ENCODE peak calls at places on chromosomes 5 and 9, in four cellular contexts. One of them, this sample, is unnamed.

GRCh38 chr5:167845952-167846351 is 445.5 kb upstream of the WWC1 start:
- DNase-seq in stimulated activated CD8-positive, alpha-beta memory T cell treated with anti-CD3 and anti-CD28 coated beads, Interleukin-4, amount 100 ng/mL, for 1 hour: no peak
- DNase-seq in NCI-H524: no peak
- DNase-seq in sigmoid colon: no peak
- DNase-seq in this sample: no peak

GRCh38 chr9:7841831-7842230 is 42.3 kb upstream of the DMAC1 start:
- DNase-seq in stimulated activated CD8-positive, alpha-beta memory T cell treated with anti-CD3 and anti-CD28 coated beads, Interleukin-4, amount 100 ng/mL, for 1 hour: no peak
- DNase-seq in NCI-H524: no peak
- DNase-seq in sigmoid colon: no peak
- DNase-seq in this sample: no peak

GRCh38 chr5:135588299-135588698 is 9.5 kb upstream of the CXCL14 start:
- DNase-seq in stimulated activated CD8-positive, alpha-beta memory T cell treated with anti-CD3 and anti-CD28 coated beads, Interleukin-4, amount 100 ng/mL, for 1 hour: no peak
- DNase-seq in NCI-H524: no peak
- DNase-seq in sigmoid colon: no peak
- DNase-seq in this sample: no peak

GRCh38 chr5:167944121-167944858 is 347.2 kb upstream of the WWC1 start:
- DNase-seq in stimulated activated CD8-positive, alpha-beta memory T cell treated with anti-CD3 and anti-CD28 coated beads, Interleukin-4, amount 100 ng/mL, for 1 hour: no peak
- DNase-seq in NCI-H524: no peak
- DNase-seq in sigmoid colon: no peak
- DNase-seq in this sample: peak; percentile 61

GRCh38 chr9:129081388-129081889 is 528 bp downstream of the DOLPP1 start:
- DNase-seq in stimulated activated CD8-positive, alpha-beta memory T cell treated with anti-CD3 and anti-CD28 coated beads, Interleukin-4, amount 100 ng/mL, for 1 hour: no peak
- DNase-seq in NCI-H524: peak; percentile 47
- DNase-seq in sigmoid colon: no peak
- DNase-seq in this sample: no peak

GRCh38 chr9:136570191-136570845 is 24.5 kb upstream of the NOTCH1 start:
- DNase-seq in stimulated activated CD8-positive, alpha-beta memory T cell treated with anti-CD3 and anti-CD28 coated beads, Interleukin-4, amount 100 ng/mL, for 1 hour: no peak
- DNase-seq in NCI-H524: no peak
- DNase-seq in sigmoid colon: no peak
- DNase-seq in this sample: no peak

GRCh38 chr5:168578506-168579205 is 512 bp downstream of the PANK3 start:
- DNase-seq in stimulated activated CD8-positive, alpha-beta memory T cell treated with anti-CD3 and anti-CD28 coated beads, Interleukin-4, amount 100 ng/mL, for 1 hour: no peak
- DNase-seq in NCI-H524: peak; percentile 71
- DNase-seq in sigmoid colon: peak; percentile 63
- DNase-seq in this sample: peak; percentile 72

GRCh38 chr5:176866913-176867312 is 32.2 kb downstream of the HK3 start:
- DNase-seq in stimulated activated CD8-positive, alpha-beta memory T cell treated with anti-CD3 and anti-CD28 coated beads, Interleukin-4, amount 100 ng/mL, for 1 hour: no peak
- DNase-seq in NCI-H524: no peak
- DNase-seq in sigmoid colon: no peak
- DNase-seq in this sample: no peak

GRCh38 chr9:129139233-129139992 is 28.2 kb downstream of the PTPA start:
- DNase-seq in stimulated activated CD8-positive, alpha-beta memory T cell treated with anti-CD3 and anti-CD28 coated beads, Interleukin-4, amount 100 ng/mL, for 1 hour: peak; percentile 56
- DNase-seq in NCI-H524: peak; percentile 87
- DNase-seq in sigmoid colon: peak; percentile 90
- DNase-seq in this sample: peak; percentile 83

GRCh38 chr5:1465117-1465516 is 19.9 kb upstream of the SLC6A3 start:
- DNase-seq in stimulated activated CD8-positive, alpha-beta memory T cell treated with anti-CD3 and anti-CD28 coated beads, Interleukin-4, amount 100 ng/mL, for 1 hour: no peak
- DNase-seq in NCI-H524: no peak
- DNase-seq in sigmoid colon: no peak
- DNase-seq in this sample: no peak

GRCh38 chr5:61916621-61917620 is 389.1 kb upstream of the KIF2A start:
- DNase-seq in stimulated activated CD8-positive, alpha-beta memory T cell treated with anti-CD3 and anti-CD28 coated beads, Interleukin-4, amount 100 ng/mL, for 1 hour: no peak
- DNase-seq in NCI-H524: peak; percentile 92
- DNase-seq in sigmoid colon: no peak
- DNase-seq in this sample: no peak

GRCh38 chr5:98635631-98636030 is 137.8 kb upstream of the RGMB start:
- DNase-seq in stimulated activated CD8-positive, alpha-beta memory T cell treated with anti-CD3 and anti-CD28 coated beads, Interleukin-4, amount 100 ng/mL, for 1 hour: no peak
- DNase-seq in NCI-H524: no peak
- DNase-seq in sigmoid colon: no peak
- DNase-seq in this sample: peak; percentile 7

GRCh38 chr5:71013575-71013974 is 11.6 kb downstream of the NAIP start:
- DNase-seq in stimulated activated CD8-positive, alpha-beta memory T cell treated with anti-CD3 and anti-CD28 coated beads, Interleukin-4, amount 100 ng/mL, for 1 hour: no peak
- DNase-seq in NCI-H524: no peak
- DNase-seq in sigmoid colon: no peak
- DNase-seq in this sample: no peak

GRCh38 chr5:24547127-24547526 is 97.7 kb downstream of the CDH10 start:
- DNase-seq in stimulated activated CD8-positive, alpha-beta memory T cell treated with anti-CD3 and anti-CD28 coated beads, Interleukin-4, amount 100 ng/mL, for 1 hour: no peak
- DNase-seq in NCI-H524: no peak
- DNase-seq in sigmoid colon: no peak
- DNase-seq in this sample: no peak

GRCh38 chr9:138112090-138112748 is 234.6 kb downstream of the CACNA1B start:
- DNase-seq in stimulated activated CD8-positive, alpha-beta memory T cell treated with anti-CD3 and anti-CD28 coated beads, Interleukin-4, amount 100 ng/mL, for 1 hour: no peak
- DNase-seq in NCI-H524: no peak
- DNase-seq in sigmoid colon: no peak
- DNase-seq in this sample: no peak

GRCh38 chr9:112411626-112412027 is 31.7 kb downstream of the HSDL2 start:
- DNase-seq in stimulated activated CD8-positive, alpha-beta memory T cell treated with anti-CD3 and anti-CD28 coated beads, Interleukin-4, amount 100 ng/mL, for 1 hour: no peak
- DNase-seq in NCI-H524: no peak
- DNase-seq in sigmoid colon: no peak
- DNase-seq in this sample: no peak

GRCh38 chr9:135702002-135702721 is at the start of gene KCNT1:
- DNase-seq in stimulated activated CD8-positive, alpha-beta memory T cell treated with anti-CD3 and anti-CD28 coated beads, Interleukin-4, amount 100 ng/mL, for 1 hour: peak; percentile 17
- DNase-seq in NCI-H524: peak; percentile 73
- DNase-seq in sigmoid colon: no peak
- DNase-seq in this sample: peak; percentile 84

GRCh38 chr9:18890372-18890771 is 142.6 kb downstream of the SAXO1 start:
- DNase-seq in stimulated activated CD8-positive, alpha-beta memory T cell treated with anti-CD3 and anti-CD28 coated beads, Interleukin-4, amount 100 ng/mL, for 1 hour: no peak
- DNase-seq in NCI-H524: no peak
- DNase-seq in sigmoid colon: no peak
- DNase-seq in this sample: peak; percentile 14

GRCh38 chr5:177403826-177404640 is 3.6 kb upstream of the PFN3 start:
- DNase-seq in stimulated activated CD8-positive, alpha-beta memory T cell treated with anti-CD3 and anti-CD28 coated beads, Interleukin-4, amount 100 ng/mL, for 1 hour: peak; percentile 75
- DNase-seq in NCI-H524: peak; percentile 79
- DNase-seq in sigmoid colon: peak; percentile 93
- DNase-seq in this sample: peak; percentile 91

GRCh38 chr5:156147251-156147947 is 179.6 kb upstream of the SGCD start:
- DNase-seq in stimulated activated CD8-positive, alpha-beta memory T cell treated with anti-CD3 and anti-CD28 coated beads, Interleukin-4, amount 100 ng/mL, for 1 hour: no peak
- DNase-seq in NCI-H524: no peak
- DNase-seq in sigmoid colon: no peak
- DNase-seq in this sample: no peak

GRCh38 chr9:132610661-132611060 is 28.3 kb downstream of the BARHL1 start:
- DNase-seq in stimulated activated CD8-positive, alpha-beta memory T cell treated with anti-CD3 and anti-CD28 coated beads, Interleukin-4, amount 100 ng/mL, for 1 hour: no peak
- DNase-seq in NCI-H524: no peak
- DNase-seq in sigmoid colon: no peak
- DNase-seq in this sample: no peak

GRCh38 chr5:88085462-88085861 is 183.2 kb downstream of the TMEM161B start:
- DNase-seq in stimulated activated CD8-positive, alpha-beta memory T cell treated with anti-CD3 and anti-CD28 coated beads, Interleukin-4, amount 100 ng/mL, for 1 hour: no peak
- DNase-seq in NCI-H524: no peak
- DNase-seq in sigmoid colon: no peak
- DNase-seq in this sample: no peak

GRCh38 chr5:176364765-176365662 is at the start of gene ARL10:
- DNase-seq in stimulated activated CD8-positive, alpha-beta memory T cell treated with anti-CD3 and anti-CD28 coated beads, Interleukin-4, amount 100 ng/mL, for 1 hour: no peak
- DNase-seq in NCI-H524: peak; percentile 63
- DNase-seq in sigmoid colon: no peak
- DNase-seq in this sample: peak; percentile 50

GRCh38 chr5:174903333-174903732 is 179.0 kb downstream of the MSX2 start:
- DNase-seq in stimulated activated CD8-positive, alpha-beta memory T cell treated with anti-CD3 and anti-CD28 coated beads, Interleukin-4, amount 100 ng/mL, for 1 hour: no peak
- DNase-seq in NCI-H524: peak; percentile 92
- DNase-seq in sigmoid colon: no peak
- DNase-seq in this sample: peak; percentile 35

GRCh38 chr5:149762958-149763630 is 33.0 kb downstream of the PPARGC1B start:
- DNase-seq in stimulated activated CD8-positive, alpha-beta memory T cell treated with anti-CD3 and anti-CD28 coated beads, Interleukin-4, amount 100 ng/mL, for 1 hour: no peak
- DNase-seq in NCI-H524: no peak
- DNase-seq in sigmoid colon: no peak
- DNase-seq in this sample: no peak

GRCh38 chr9:131618071-131618479 is 72.8 kb downstream of the PRRT1B start:
- DNase-seq in stimulated activated CD8-positive, alpha-beta memory T cell treated with anti-CD3 and anti-CD28 coated beads, Interleukin-4, amount 100 ng/mL, for 1 hour: no peak
- DNase-seq in NCI-H524: peak; percentile 68
- DNase-seq in sigmoid colon: no peak
- DNase-seq in this sample: peak; percentile 86

GRCh38 chr5:157390179-157390923 is 69.7 kb upstream of the NIPAL4 start:
- DNase-seq in stimulated activated CD8-positive, alpha-beta memory T cell treated with anti-CD3 and anti-CD28 coated beads, Interleukin-4, amount 100 ng/mL, for 1 hour: peak; percentile 9
- DNase-seq in NCI-H524: no peak
- DNase-seq in sigmoid colon: no peak
- DNase-seq in this sample: peak; percentile 17

GRCh38 chr5:36202521-36202961 is 39.2 kb downstream of the NADK2 start:
- DNase-seq in stimulated activated CD8-positive, alpha-beta memory T cell treated with anti-CD3 and anti-CD28 coated beads, Interleukin-4, amount 100 ng/mL, for 1 hour: no peak
- DNase-seq in NCI-H524: peak; percentile 77
- DNase-seq in sigmoid colon: no peak
- DNase-seq in this sample: no peak

GRCh38 chr9:91143642-91144041 is 218.1 kb downstream of the AUH start:
- DNase-seq in stimulated activated CD8-positive, alpha-beta memory T cell treated with anti-CD3 and anti-CD28 coated beads, Interleukin-4, amount 100 ng/mL, for 1 hour: no peak
- DNase-seq in NCI-H524: no peak
- DNase-seq in sigmoid colon: no peak
- DNase-seq in this sample: no peak

GRCh38 chr5:10351882-10352395 is 1.6 kb upstream of the MARCHF6 start:
- DNase-seq in stimulated activated CD8-positive, alpha-beta memory T cell treated with anti-CD3 and anti-CD28 coated beads, Interleukin-4, amount 100 ng/mL, for 1 hour: no peak
- DNase-seq in NCI-H524: no peak
- DNase-seq in sigmoid colon: no peak
- DNase-seq in this sample: no peak

GRCh38 chr9:110115341-110115820 is 92.6 kb downstream of the C9orf152 start:
- DNase-seq in stimulated activated CD8-positive, alpha-beta memory T cell treated with anti-CD3 and anti-CD28 coated beads, Interleukin-4, amount 100 ng/mL, for 1 hour: no peak
- DNase-seq in NCI-H524: peak; percentile 35
- DNase-seq in sigmoid colon: no peak
- DNase-seq in this sample: no peak

GRCh38 chr5:95555553-95555952 is 652 bp downstream of the ARSK start:
- DNase-seq in stimulated activated CD8-positive, alpha-beta memory T cell treated with anti-CD3 and anti-CD28 coated beads, Interleukin-4, amount 100 ng/mL, for 1 hour: no peak
- DNase-seq in NCI-H524: no peak
- DNase-seq in sigmoid colon: no peak
- DNase-seq in this sample: peak; percentile 11

GRCh38 chr5:67547682-67548081 is 351.1 kb upstream of the CD180 start:
- DNase-seq in stimulated activated CD8-positive, alpha-beta memory T cell treated with anti-CD3 and anti-CD28 coated beads, Interleukin-4, amount 100 ng/mL, for 1 hour: no peak
- DNase-seq in NCI-H524: no peak
- DNase-seq in sigmoid colon: no peak
- DNase-seq in this sample: no peak

GRCh38 chr5:75654693-75655315 is 43.6 kb downstream of the ANKDD1B start:
- DNase-seq in stimulated activated CD8-positive, alpha-beta memory T cell treated with anti-CD3 and anti-CD28 coated beads, Interleukin-4, amount 100 ng/mL, for 1 hour: no peak
- DNase-seq in NCI-H524: no peak
- DNase-seq in sigmoid colon: no peak
- DNase-seq in this sample: peak; percentile 24

GRCh38 chr9:129851821-129852220 is 16.6 kb downstream of the USP20 start:
- DNase-seq in stimulated activated CD8-positive, alpha-beta memory T cell treated with anti-CD3 and anti-CD28 coated beads, Interleukin-4, amount 100 ng/mL, for 1 hour: no peak
- DNase-seq in NCI-H524: no peak
- DNase-seq in sigmoid colon: no peak
- DNase-seq in this sample: no peak

GRCh38 chr5:178377583-178378270 is 145.1 kb upstream of the PHYKPL start:
- DNase-seq in stimulated activated CD8-positive, alpha-beta memory T cell treated with anti-CD3 and anti-CD28 coated beads, Interleukin-4, amount 100 ng/mL, for 1 hour: no peak
- DNase-seq in NCI-H524: no peak
- DNase-seq in sigmoid colon: no peak
- DNase-seq in this sample: no peak

GRCh38 chr9:87581513-87581912 is 83.8 kb downstream of the DAPK1 start:
- DNase-seq in stimulated activated CD8-positive, alpha-beta memory T cell treated with anti-CD3 and anti-CD28 coated beads, Interleukin-4, amount 100 ng/mL, for 1 hour: no peak
- DNase-seq in NCI-H524: no peak
- DNase-seq in sigmoid colon: no peak
- DNase-seq in this sample: peak; percentile 82

GRCh38 chr9:123814526-123814925 is 115.4 kb downstream of the DENND1A start:
- DNase-seq in stimulated activated CD8-positive, alpha-beta memory T cell treated with anti-CD3 and anti-CD28 coated beads, Interleukin-4, amount 100 ng/mL, for 1 hour: no peak
- DNase-seq in NCI-H524: no peak
- DNase-seq in sigmoid colon: no peak
- DNase-seq in this sample: no peak

GRCh38 chr9:32524558-32525461 is 1.2 kb downstream of the RIGI start:
- DNase-seq in stimulated activated CD8-positive, alpha-beta memory T cell treated with anti-CD3 and anti-CD28 coated beads, Interleukin-4, amount 100 ng/mL, for 1 hour: no peak
- DNase-seq in NCI-H524: no peak
- DNase-seq in sigmoid colon: no peak
- DNase-seq in this sample: no peak

GRCh38 chr9:126114409-126114760 is 212.2 kb upstream of the MVB12B start:
- DNase-seq in stimulated activated CD8-positive, alpha-beta memory T cell treated with anti-CD3 and anti-CD28 coated beads, Interleukin-4, amount 100 ng/mL, for 1 hour: no peak
- DNase-seq in NCI-H524: no peak
- DNase-seq in sigmoid colon: peak; percentile 52
- DNase-seq in this sample: no peak